ENCODE peak calls at places on chromosomes 16 and 17, in five cellular contexts. D is SJSA1; E is activated CD8-positive, alpha-beta memory T cell treated with anti-CD3 and anti-CD28 coated beads for 24 hours; K is activated CD4-positive, alpha-beta T cell treated with anti-CD3 and anti-CD28 coated beads for 4 hours; F is CD8-positive, alpha-beta T cell. P is an unnamed sample.

GRCh38 chr17:15893333-15894024 is 51.5 kb upstream of the ADORA2B start:
- DNase-seq in F (no peak), D (no peak), K (no peak), E (no peak), P (no peak)

GRCh38 chr17:77499699-77500435 is 359.1 kb downstream of the SEC14L1 start:
- DNase-seq in F (no peak), D (peak), E (no peak), K (no peak), P (no peak)

GRCh38 chr16:66927918-66928649 is 2.7 kb upstream of the RRAD start:
- DNase-seq in D (no peak), F (no peak), E (no peak), K (no peak), P (no peak)

GRCh38 chr17:5809580-5810188 is 225.4 kb upstream of the NLRP1 start:
- DNase-seq in E (no peak), D (peak), K (no peak), F (no peak), P (no peak)

GRCh38 chr17:39001703-39002637 is 34.8 kb upstream of the FBXO47 start:
- DNase-seq in D (no peak), F (no peak), E (no peak), K (no peak), P (no peak)

GRCh38 chr17:9202572-9202971 is 181.3 kb downstream of the NTN1 start:
- DNase-seq in E (no peak), F (no peak), D (no peak), K (no peak), P (no peak)

GRCh38 chr17:75808905-75809621 is 24.5 kb downstream of the UNK start:
- DNase-seq in D (no peak), K (peak), E (no peak), F (no peak), P (no peak)

GRCh38 chr17:42387663-42388380 is 420 bp downstream of the STAT3 start:
- DNase-seq in D (peak), F (no peak), K (peak), E (peak), P (peak)

GRCh38 chr16:85819245-85819644 is 19.8 kb downstream of the COX4I1 start:
- DNase-seq in F (peak), K (peak), D (peak), E (peak), P (peak)

GRCh38 chr17:47288531-47289116 is 35.0 kb downstream of the ITGB3 start:
- DNase-seq in K (no peak), F (no peak), D (no peak), E (no peak), P (no peak)

GRCh38 chr16:70495425-70496182 is 27.8 kb downstream of the COG4 start:
- DNase-seq in K (no peak), D (no peak), F (no peak), E (no peak), P (no peak)